ENCODE peak calls at places on chromosomes 16 and 17, in six cellular contexts. One of them, this sample, is unnamed.

GRCh38 chr17:48054238-48055185 is 6.4 kb downstream of the NFE2L1 start:
- DNase-seq in ovary: peak
- DNase-seq in lower leg skin: peak
- DNase-seq in progenitor cell of endocrine pancreas: peak
- DNase-seq in IMR-90: peak
- DNase-seq in CD8-positive, alpha-beta T cell: no peak
- DNase-seq in this sample: no peak

GRCh38 chr16:57884655-57885133 is 82.4 kb upstream of the KIFC3 start:
- DNase-seq in CD8-positive, alpha-beta T cell: no peak
- DNase-seq in IMR-90: no peak
- DNase-seq in lower leg skin: no peak
- DNase-seq in ovary: no peak
- DNase-seq in progenitor cell of endocrine pancreas: no peak
- DNase-seq in this sample: no peak

GRCh38 chr17:27282054-27282501 is 11.8 kb upstream of the WSB1 start:
- DNase-seq in CD8-positive, alpha-beta T cell: no peak
- DNase-seq in lower leg skin: no peak
- DNase-seq in progenitor cell of endocrine pancreas: no peak
- DNase-seq in IMR-90: peak
- DNase-seq in ovary: no peak
- DNase-seq in this sample: no peak

GRCh38 chr17:61150686-61151299 is 248.8 kb upstream of the TBX2 start:
- DNase-seq in lower leg skin: no peak
- DNase-seq in CD8-positive, alpha-beta T cell: no peak
- DNase-seq in progenitor cell of endocrine pancreas: no peak
- DNase-seq in IMR-90: no peak
- DNase-seq in ovary: no peak
- DNase-seq in this sample: no peak

GRCh38 chr17:19244796-19245195 is 7.6 kb downstream of the EPN2 start:
- DNase-seq in progenitor cell of endocrine pancreas: no peak
- DNase-seq in CD8-positive, alpha-beta T cell: no peak
- DNase-seq in IMR-90: no peak
- DNase-seq in lower leg skin: no peak
- DNase-seq in ovary: peak
- DNase-seq in this sample: no peak

GRCh38 chr17:57516290-57517215 is 228.5 kb downstream of the CCDC182 start:
- DNase-seq in lower leg skin: no peak
- DNase-seq in CD8-positive, alpha-beta T cell: no peak
- DNase-seq in IMR-90: peak
- DNase-seq in progenitor cell of endocrine pancreas: no peak
- DNase-seq in ovary: no peak
- DNase-seq in this sample: no peak

GRCh38 chr16:2429771-2430663 is 770 bp downstream of the CCNF start:
- DNase-seq in IMR-90: peak
- DNase-seq in CD8-positive, alpha-beta T cell: no peak
- DNase-seq in progenitor cell of endocrine pancreas: no peak
- DNase-seq in lower leg skin: no peak
- DNase-seq in ovary: no peak
- DNase-seq in this sample: no peak

GRCh38 chr17:30950669-30951399 is 20.0 kb upstream of the RNF135 start:
- DNase-seq in CD8-positive, alpha-beta T cell: no peak
- DNase-seq in ovary: no peak
- DNase-seq in lower leg skin: peak
- DNase-seq in progenitor cell of endocrine pancreas: no peak
- DNase-seq in IMR-90: peak
- DNase-seq in this sample: no peak

GRCh38 chr17:68461122-68461539 is 3.8 kb upstream of the WIPI1 start:
- DNase-seq in progenitor cell of endocrine pancreas: no peak
- DNase-seq in IMR-90: no peak
- DNase-seq in lower leg skin: no peak
- DNase-seq in ovary: no peak
- DNase-seq in CD8-positive, alpha-beta T cell: no peak
- DNase-seq in this sample: no peak

GRCh38 chr17:62178579-62178978 is 113.5 kb upstream of the MED13 start:
- DNase-seq in lower leg skin: no peak
- DNase-seq in CD8-positive, alpha-beta T cell: no peak
- DNase-seq in ovary: no peak
- DNase-seq in progenitor cell of endocrine pancreas: no peak
- DNase-seq in IMR-90: peak
- DNase-seq in this sample: no peak

GRCh38 chr16:83983491-83983890 is 15.4 kb downstream of the NECAB2 start:
- DNase-seq in CD8-positive, alpha-beta T cell: no peak
- DNase-seq in ovary: no peak
- DNase-seq in IMR-90: no peak
- DNase-seq in lower leg skin: no peak
- DNase-seq in progenitor cell of endocrine pancreas: no peak
- DNase-seq in this sample: no peak

GRCh38 chr17:20999044-20999573 is 43.7 kb downstream of the USP22 start:
- DNase-seq in ovary: peak
- DNase-seq in progenitor cell of endocrine pancreas: no peak
- DNase-seq in IMR-90: no peak
- DNase-seq in lower leg skin: no peak
- DNase-seq in CD8-positive, alpha-beta T cell: no peak
- DNase-seq in this sample: no peak

GRCh38 chr17:1562178-1562643 is 381 bp downstream of the PITPNA start:
- DNase-seq in IMR-90: no peak
- DNase-seq in CD8-positive, alpha-beta T cell: no peak
- DNase-seq in ovary: peak
- DNase-seq in lower leg skin: no peak
- DNase-seq in progenitor cell of endocrine pancreas: peak
- DNase-seq in this sample: no peak

GRCh38 chr17:45004388-45004787 is 36.3 kb upstream of the C1QL1 start:
- DNase-seq in progenitor cell of endocrine pancreas: no peak
- DNase-seq in IMR-90: no peak
- DNase-seq in CD8-positive, alpha-beta T cell: no peak
- DNase-seq in lower leg skin: no peak
- DNase-seq in ovary: no peak
- DNase-seq in this sample: no peak

GRCh38 chr17:9844153-9844552 is 18.4 kb downstream of the GLP2R start:
- DNase-seq in lower leg skin: no peak
- DNase-seq in IMR-90: no peak
- DNase-seq in progenitor cell of endocrine pancreas: no peak
- DNase-seq in CD8-positive, alpha-beta T cell: no peak
- DNase-seq in ovary: no peak
- DNase-seq in this sample: no peak

GRCh38 chr16:89827383-89828198 is 684 bp upstream of the SPIRE2 start:
- DNase-seq in IMR-90: peak
- DNase-seq in progenitor cell of endocrine pancreas: peak
- DNase-seq in ovary: no peak
- DNase-seq in lower leg skin: no peak
- DNase-seq in CD8-positive, alpha-beta T cell: no peak
- DNase-seq in this sample: no peak

GRCh38 chr17:47841488-47842308 is 625 bp upstream of the SCRN2 start:
- DNase-seq in CD8-positive, alpha-beta T cell: no peak
- DNase-seq in progenitor cell of endocrine pancreas: no peak
- DNase-seq in ovary: no peak
- DNase-seq in lower leg skin: no peak
- DNase-seq in IMR-90: no peak
- DNase-seq in this sample: no peak

GRCh38 chr16:84739349-84740124 is 39.7 kb downstream of the USP10 start:
- DNase-seq in CD8-positive, alpha-beta T cell: no peak
- DNase-seq in lower leg skin: no peak
- DNase-seq in progenitor cell of endocrine pancreas: no peak
- DNase-seq in IMR-90: peak
- DNase-seq in ovary: no peak
- DNase-seq in this sample: no peak

GRCh38 chr16:88941051-88941932 is 35.7 kb downstream of the CBFA2T3 start:
- DNase-seq in ovary: peak
- DNase-seq in CD8-positive, alpha-beta T cell: no peak
- DNase-seq in progenitor cell of endocrine pancreas: peak
- DNase-seq in IMR-90: no peak
- DNase-seq in lower leg skin: no peak
- DNase-seq in this sample: peak

GRCh38 chr16:29815032-29815721 is 775 bp upstream of the PAGR1 start:
- DNase-seq in progenitor cell of endocrine pancreas: no peak
- DNase-seq in IMR-90: no peak
- DNase-seq in ovary: peak
- DNase-seq in lower leg skin: no peak
- DNase-seq in CD8-positive, alpha-beta T cell: no peak
- DNase-seq in this sample: no peak

GRCh38 chr16:55568151-55568693 is 1.7 kb downstream of the CAPNS2 start:
- DNase-seq in lower leg skin: no peak
- DNase-seq in CD8-positive, alpha-beta T cell: no peak
- DNase-seq in IMR-90: no peak
- DNase-seq in progenitor cell of endocrine pancreas: no peak
- DNase-seq in ovary: no peak
- DNase-seq in this sample: no peak

GRCh38 chr16:88721236-88721635 is 14.9 kb downstream of the CTU2 start:
- DNase-seq in ovary: no peak
- DNase-seq in CD8-positive, alpha-beta T cell: no peak
- DNase-seq in IMR-90: no peak
- DNase-seq in progenitor cell of endocrine pancreas: no peak
- DNase-seq in lower leg skin: no peak
- DNase-seq in this sample: no peak

GRCh38 chr16:84390131-84390785 is 21.9 kb downstream of the ATP2C2 start:
- DNase-seq in progenitor cell of endocrine pancreas: no peak
- DNase-seq in IMR-90: no peak
- DNase-seq in CD8-positive, alpha-beta T cell: no peak
- DNase-seq in ovary: no peak
- DNase-seq in lower leg skin: no peak
- DNase-seq in this sample: no peak

GRCh38 chr16:30060354-30061194 is 5.0 kb upstream of the ALDOA start:
- DNase-seq in lower leg skin: no peak
- DNase-seq in IMR-90: no peak
- DNase-seq in ovary: no peak
- DNase-seq in CD8-positive, alpha-beta T cell: no peak
- DNase-seq in progenitor cell of endocrine pancreas: no peak
- DNase-seq in this sample: no peak

GRCh38 chr16:86569843-86570447 is 3.3 kb downstream of the FOXC2 start:
- DNase-seq in lower leg skin: no peak
- DNase-seq in progenitor cell of endocrine pancreas: no peak
- DNase-seq in IMR-90: no peak
- DNase-seq in ovary: no peak
- DNase-seq in CD8-positive, alpha-beta T cell: no peak
- DNase-seq in this sample: no peak

GRCh38 chr16:86568677-86569623 is 2.3 kb downstream of the FOXC2 start:
- DNase-seq in lower leg skin: no peak
- DNase-seq in progenitor cell of endocrine pancreas: no peak
- DNase-seq in IMR-90: no peak
- DNase-seq in CD8-positive, alpha-beta T cell: no peak
- DNase-seq in ovary: no peak
- DNase-seq in this sample: no peak

GRCh38 chr16:86566966-86567700 is 504 bp downstream of the FOXC2 start:
- DNase-seq in ovary: no peak
- DNase-seq in CD8-positive, alpha-beta T cell: no peak
- DNase-seq in progenitor cell of endocrine pancreas: no peak
- DNase-seq in lower leg skin: no peak
- DNase-seq in IMR-90: peak
- DNase-seq in this sample: no peak

GRCh38 chr16:86566601-86566965 is at the start of gene FOXC2:
- DNase-seq in IMR-90: peak
- DNase-seq in CD8-positive, alpha-beta T cell: no peak
- DNase-seq in progenitor cell of endocrine pancreas: peak
- DNase-seq in ovary: peak
- DNase-seq in lower leg skin: peak
- DNase-seq in this sample: no peak

DNA sequence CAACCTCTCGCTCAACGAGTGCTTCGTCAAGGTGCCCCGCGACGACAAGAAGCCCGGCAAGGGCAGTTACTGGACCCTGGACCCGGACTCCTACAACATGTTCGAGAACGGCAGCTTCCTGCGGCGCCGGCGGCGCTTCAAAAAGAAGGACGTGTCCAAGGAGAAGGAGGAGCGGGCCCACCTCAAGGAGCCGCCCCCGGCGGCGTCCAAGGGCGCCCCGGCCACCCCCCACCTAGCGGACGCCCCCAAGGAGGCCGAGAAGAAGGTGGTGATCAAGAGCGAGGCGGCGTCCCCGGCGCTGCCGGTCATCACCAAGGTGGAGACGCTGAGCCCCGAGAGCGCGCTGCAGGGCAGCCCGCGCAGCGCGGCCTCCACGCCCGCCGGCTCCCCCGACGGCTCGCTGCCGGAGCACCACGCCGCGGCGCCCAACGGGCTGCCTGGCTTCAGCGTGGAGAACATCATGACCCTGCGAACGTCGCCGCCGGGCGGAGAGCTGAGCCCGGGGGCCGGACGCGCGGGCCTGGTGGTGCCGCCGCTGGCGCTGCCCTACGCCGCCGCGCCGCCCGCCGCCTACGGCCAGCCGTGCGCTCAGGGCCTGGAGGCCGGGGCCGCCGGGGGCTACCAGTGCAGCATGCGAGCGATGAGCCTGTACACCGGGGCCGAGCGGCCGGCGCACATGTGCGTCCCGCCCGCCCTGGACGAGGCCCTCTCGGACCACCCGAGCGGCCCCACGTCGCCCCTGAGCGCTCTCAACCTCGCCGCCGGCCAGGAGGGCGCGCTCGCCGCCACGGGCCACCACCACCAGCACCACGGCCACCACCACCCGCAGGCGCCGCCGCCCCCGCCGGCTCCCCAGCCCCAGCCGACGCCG is 1.3 kb downstream of the FOXC2 start:
- DNase-seq in ovary: no peak
- DNase-seq in CD8-positive, alpha-beta T cell: no peak
- DNase-seq in lower leg skin: no peak
- DNase-seq in progenitor cell of endocrine pancreas: no peak
- DNase-seq in IMR-90: peak
- DNase-seq in this sample: no peak
- TF ChIP-seq CTCF in ovary: no peak
- TF ChIP-seq CTCF in CD8-positive, alpha-beta T cell: no peak
- TF ChIP-seq CTCF in lower leg skin: no peak
- TF ChIP-seq CTCF in progenitor cell of endocrine pancreas: no peak
- TF ChIP-seq CTCF in IMR-90: peak
- TF ChIP-seq CTCF in this sample: no peak

GRCh38 chr17:17784599-17785264 is 52.1 kb downstream of the SREBF1 start:
- DNase-seq in lower leg skin: no peak
- DNase-seq in IMR-90: no peak
- DNase-seq in ovary: peak
- DNase-seq in CD8-positive, alpha-beta T cell: no peak
- DNase-seq in progenitor cell of endocrine pancreas: no peak
- DNase-seq in this sample: no peak
- TF ChIP-seq CTCF in lower leg skin: no peak
- TF ChIP-seq CTCF in IMR-90: peak
- TF ChIP-seq CTCF in ovary: no peak
- TF ChIP-seq CTCF in CD8-positive, alpha-beta T cell: peak
- TF ChIP-seq CTCF in progenitor cell of endocrine pancreas: peak
- TF ChIP-seq CTCF in this sample: no peak

GRCh38 chr17:70447588-70447987 is 278.3 kb downstream of the KCNJ2 start:
- DNase-seq in IMR-90: no peak
- DNase-seq in lower leg skin: no peak
- DNase-seq in CD8-positive, alpha-beta T cell: no peak
- DNase-seq in ovary: no peak
- DNase-seq in progenitor cell of endocrine pancreas: no peak
- DNase-seq in this sample: no peak

DNA sequence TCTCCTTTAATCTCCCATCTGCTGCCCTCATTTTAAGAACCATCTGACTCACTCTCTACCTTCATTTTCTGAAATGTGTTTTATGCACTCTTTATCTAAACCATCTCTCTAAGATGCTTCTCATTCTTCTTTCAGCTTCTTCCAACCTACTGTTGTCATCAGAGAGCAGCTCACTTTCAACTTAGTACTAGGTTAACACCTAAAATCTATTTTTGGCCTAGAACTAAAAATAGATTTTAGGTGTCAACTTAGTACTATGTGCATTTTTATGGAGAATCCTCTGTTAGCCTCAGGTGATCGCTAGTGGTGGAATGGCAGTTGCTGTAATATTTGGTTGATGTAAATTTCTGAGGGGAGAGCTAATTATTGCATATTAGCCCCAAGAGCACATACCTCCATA is 277.1 kb downstream of the KCNJ2 start:
- DNase-seq in lower leg skin: no peak
- DNase-seq in CD8-positive, alpha-beta T cell: no peak
- DNase-seq in progenitor cell of endocrine pancreas: no peak
- DNase-seq in IMR-90: no peak
- DNase-seq in ovary: no peak
- DNase-seq in this sample: no peak
- TF ChIP-seq CTCF in lower leg skin: no peak
- TF ChIP-seq CTCF in CD8-positive, alpha-beta T cell: no peak
- TF ChIP-seq CTCF in progenitor cell of endocrine pancreas: no peak
- TF ChIP-seq CTCF in IMR-90: no peak
- TF ChIP-seq CTCF in ovary: no peak
- TF ChIP-seq CTCF in this sample: no peak

GRCh38 chr17:50280801-50281441 is 6.7 kb downstream of the TMEM92 start:
- DNase-seq in ovary: no peak
- DNase-seq in lower leg skin: no peak
- DNase-seq in CD8-positive, alpha-beta T cell: no peak
- DNase-seq in progenitor cell of endocrine pancreas: no peak
- DNase-seq in IMR-90: no peak
- DNase-seq in this sample: no peak
- TF ChIP-seq CTCF in ovary: no peak
- TF ChIP-seq CTCF in lower leg skin: no peak
- TF ChIP-seq CTCF in CD8-positive, alpha-beta T cell: no peak
- TF ChIP-seq CTCF in progenitor cell of endocrine pancreas: no peak
- TF ChIP-seq CTCF in IMR-90: no peak
- TF ChIP-seq CTCF in this sample: no peak

This sample was measured in activated B cell treated with CpG ODN at 0.5 μM for 24 hours.